ENCODE peak calls at places on chromosomes 4 and X, in seven cellular contexts. J is lower leg skin, O is cardiac muscle cell, P is heart left ventricle, D is NB4, A is GM13977, L is upper lobe of right lung. V is an unnamed sample.

GRCh38 chr4:13092702-13093101 is 391.4 kb downstream of the RAB28 start:
- DNase-seq in J (no peak), O (no peak), P (peak), D (no peak), A (no peak), L (no peak), V (no peak)

GRCh38 chrX:68978211-68978780 is 149.5 kb downstream of the EFNB1 start:
- DNase-seq in J (no peak), O (peak), P (peak), D (no peak), A (no peak), L (no peak), V (no peak)

GRCh38 chr4:24105183-24106039 is 215.6 kb upstream of the PPARGC1A start:
- DNase-seq in J (no peak), O (no peak), P (no peak), D (no peak), A (no peak), L (no peak), V (no peak)

GRCh38 chr4:123640824-123641223 is 244.2 kb downstream of the SPRY1 start:
- DNase-seq in J (no peak), O (no peak), P (no peak), D (no peak), A (no peak), L (no peak), V (no peak)

GRCh38 chr4:2059034-2059725 is at the start of gene NAT8L:
- DNase-seq in J (no peak), O (peak), P (no peak), D (peak), A (peak), L (no peak), V (no peak)

GRCh38 chr4:7812921-7813320 is 126.7 kb downstream of the AFAP1 start:
- DNase-seq in J (no peak), O (no peak), P (no peak), D (no peak), A (no peak), L (no peak), V (no peak)

GRCh38 chr4:181849472-181849871 is 393.7 kb upstream of the TENM3 start:
- DNase-seq in J (no peak), O (no peak), P (no peak), D (no peak), A (no peak), L (no peak), V (no peak)

GRCh38 chr4:14877246-14878220 is 124.7 kb upstream of the CPEB2 start:
- DNase-seq in J (no peak), O (no peak), P (peak), D (peak), A (no peak), L (no peak), V (peak)

GRCh38 chrX:7941390-7942042 is 14.3 kb upstream of the PNPLA4 start:
- DNase-seq in J (no peak), O (peak), P (no peak), D (peak), A (no peak), L (no peak), V (peak)

GRCh38 chr4:112031712-112032328 is 113.4 kb upstream of the FAM241A start:
- DNase-seq in J (no peak), O (peak), P (no peak), D (peak), A (peak), L (no peak), V (peak)

GRCh38 chr4:10371869-10372471 is 85.3 kb downstream of the ZNF518B start:
- DNase-seq in J (no peak), O (no peak), P (no peak), D (no peak), A (no peak), L (no peak), V (no peak)

GRCh38 chrX:38285649-38286048 is 41.7 kb downstream of the RPGR start:
- DNase-seq in J (no peak), O (no peak), P (no peak), D (no peak), A (no peak), L (no peak), V (no peak)

GRCh38 chr4:25723409-25723808 is 67.8 kb downstream of the SLC34A2 start:
- DNase-seq in J (no peak), O (no peak), P (no peak), D (no peak), A (no peak), L (no peak), V (no peak)

GRCh38 chr4:40848981-40849380 is 99.2 kb downstream of the NSUN7 start:
- DNase-seq in J (no peak), O (no peak), P (no peak), D (no peak), A (no peak), L (no peak), V (no peak)

GRCh38 chr4:139815646-139816601 is 150.3 kb downstream of the MGST2 start:
- DNase-seq in J (peak), O (peak), P (peak), D (peak), A (no peak), L (no peak), V (no peak)

GRCh38 chr4:177371452-177371851 is 61.8 kb downstream of the NEIL3 start:
- DNase-seq in J (no peak), O (no peak), P (no peak), D (no peak), A (no peak), L (no peak), V (no peak)

GRCh38 chr4:177369372-177369771 is 59.7 kb downstream of the NEIL3 start:
- DNase-seq in J (no peak), O (peak), P (no peak), D (no peak), A (no peak), L (no peak), V (no peak)

DNA sequence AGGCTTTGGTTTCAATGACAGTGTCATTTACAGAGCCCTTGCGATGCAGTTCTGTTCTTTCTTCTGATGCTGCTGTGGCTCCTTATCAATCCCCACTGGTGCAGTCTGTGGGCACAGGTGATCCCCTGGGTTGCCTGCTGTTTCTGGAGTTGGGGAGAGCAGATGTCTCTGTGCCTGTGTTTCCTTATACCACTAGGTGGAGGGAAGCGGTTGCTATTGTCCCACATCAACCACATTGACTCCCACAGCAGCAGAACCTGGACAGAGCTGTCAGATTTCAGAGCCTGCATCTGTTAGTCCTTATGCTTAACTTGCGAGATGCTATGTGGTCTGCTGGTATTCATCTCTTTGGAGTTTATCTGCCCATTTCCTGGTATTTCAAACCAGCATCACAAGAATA is 57.7 kb downstream of the NEIL3 start:
- DNase-seq in J (no peak), O (no peak), P (no peak), D (peak), A (no peak), L (no peak), V (no peak)
- TF ChIP-seq CTCF in J (no peak), O (peak), P (no peak), D (peak), A (no peak), L (no peak), V (peak)

GRCh38 chr4:148852092-148852699 is 410.0 kb upstream of the NR3C2 start:
- DNase-seq in J (no peak), O (no peak), P (no peak), D (no peak), A (no peak), L (no peak), V (no peak)
- TF ChIP-seq CTCF in J (no peak), O (no peak), P (peak), D (no peak), A (no peak), L (no peak), V (no peak)

GRCh38 chr4:47463235-47463956 is at the start of gene COMMD8:
- DNase-seq in J (peak), O (peak), P (peak), D (peak), A (peak), L (peak), V (peak)
- TF ChIP-seq CTCF in J (no peak), O (peak), P (peak), D (no peak), A (peak), L (peak), V (no peak)

DNA sequence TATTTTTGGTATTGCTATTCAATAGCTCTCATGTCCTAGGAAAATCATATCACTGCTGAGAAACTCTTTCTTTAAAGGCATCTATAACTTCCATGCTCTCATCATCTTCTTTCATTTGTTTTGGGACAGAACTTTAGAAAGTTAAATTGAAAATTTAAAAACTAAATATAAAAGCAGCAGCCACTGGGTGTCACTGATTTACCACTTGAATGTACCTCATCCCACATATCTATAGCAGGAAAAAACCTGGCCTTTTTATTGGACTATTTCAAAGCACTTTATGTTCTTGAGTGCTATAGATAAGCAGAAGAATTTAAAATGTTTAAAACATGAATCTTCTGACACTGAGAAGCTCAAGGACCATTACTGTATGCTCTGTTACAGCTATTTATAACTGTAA is 165.3 kb upstream of the TTC29 start:
- DNase-seq in J (no peak), O (no peak), P (no peak), D (no peak), A (no peak), L (no peak), V (no peak)
- TF ChIP-seq CTCF in J (no peak), O (peak), P (peak), D (no peak), A (no peak), L (no peak), V (no peak)

GRCh38 chr4:188858696-188859095 is 719.5 kb downstream of the TRIML1 start:
- DNase-seq in J (no peak), O (no peak), P (no peak), D (no peak), A (no peak), L (no peak), V (no peak)
- TF ChIP-seq CTCF in J (no peak), O (no peak), P (no peak), D (no peak), A (no peak), L (no peak), V (no peak)

DNA sequence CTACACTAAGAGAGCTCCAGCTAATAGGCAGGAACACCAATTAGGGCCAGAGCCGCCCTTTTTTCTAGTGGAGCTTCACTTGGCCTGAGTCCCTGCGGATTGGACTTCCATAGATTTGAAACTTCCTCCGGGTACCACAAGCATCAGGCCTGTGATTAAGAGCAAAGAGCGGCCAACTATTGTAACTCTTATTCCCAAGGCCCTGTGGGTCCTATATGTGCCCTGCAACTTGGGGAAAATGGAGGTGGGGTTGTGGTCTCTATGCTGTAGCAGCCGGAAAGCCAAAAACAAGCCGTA is at the start of gene NCBP2L:
- DNase-seq in J (no peak), O (no peak), P (no peak), D (no peak), A (no peak), L (no peak), V (no peak)
- TF ChIP-seq CTCF in J (no peak), O (no peak), P (no peak), D (no peak), A (no peak), L (no peak), V (no peak)

DNA sequence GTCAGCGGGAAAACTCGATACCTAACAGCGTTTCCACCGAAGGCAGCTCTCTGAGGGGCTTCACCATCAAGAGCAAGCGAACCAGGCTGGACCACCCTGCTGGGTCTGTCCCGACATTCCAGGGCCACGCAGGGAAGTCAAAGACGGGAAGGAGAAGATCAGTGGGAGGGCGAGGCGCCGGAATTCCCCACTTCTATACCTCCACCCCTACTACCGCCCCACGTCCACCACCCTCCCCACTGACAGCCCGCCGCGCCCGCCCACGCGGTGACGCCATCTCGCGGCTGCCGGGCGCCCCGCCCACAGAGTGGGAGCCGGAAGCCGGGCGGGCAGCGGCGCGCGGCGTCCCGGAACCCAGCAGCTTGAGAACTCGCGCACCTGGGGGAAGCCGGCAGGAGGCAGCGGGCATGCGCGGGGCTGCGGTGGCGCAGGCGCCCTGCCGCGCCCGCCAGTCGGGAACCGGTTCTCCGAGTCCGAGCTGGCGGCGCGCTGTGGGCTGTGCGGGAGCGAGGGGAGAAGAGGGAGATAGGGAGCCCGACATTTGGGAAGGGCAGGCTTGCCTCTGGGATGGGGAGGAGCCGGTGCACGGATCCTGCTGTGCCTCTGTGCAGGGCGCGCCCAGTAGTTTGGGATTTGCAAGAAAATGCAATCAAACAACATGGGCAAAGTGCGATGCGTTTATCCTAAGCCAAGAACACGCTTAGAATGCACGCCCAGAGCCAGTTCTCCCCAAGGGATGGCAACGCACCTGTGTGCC is 3.2 kb upstream of the STIM2 start:
- DNase-seq in J (peak), O (peak), P (peak), D (peak), A (peak), L (peak), V (peak)
- TF ChIP-seq CTCF in J (no peak), O (no peak), P (peak), D (no peak), A (no peak), L (no peak), V (peak)